ENCODE peak calls at places on chromosomes 5 and 9, in four cellular contexts. I is LoVo, A is T follicular helper cell, D is left ventricle myocardium superior. C is an unnamed sample.

GRCh38 chr5:112885001-112885400 is 23.9 kb downstream of the SRP19 start:
- DNase-seq in I (no peak), D (peak; percentile 41), A (no peak), C (no peak)

GRCh38 chr9:25904701-25905100 is 226.5 kb upstream of the TUSC1 start:
- DNase-seq in D (no peak), I (no peak), A (no peak), C (no peak)

GRCh38 chr5:172380992-172381643 is 73.2 kb downstream of the SH3PXD2B start:
- DNase-seq in I (no peak), D (peak; percentile 89), A (no peak), C (no peak)

GRCh38 chr5:169149317-169149716 is 151.6 kb downstream of the SLIT3 start:
- DNase-seq in A (no peak), D (no peak), I (no peak), C (no peak)

GRCh38 chr5:135326296-135327240 is 72.5 kb downstream of the MACROH2A1 start:
- DNase-seq in I (no peak), A (no peak), D (no peak), C (no peak)

GRCh38 chr9:130927995-130928900 is 10.8 kb downstream of the FIBCD1 start:
- DNase-seq in D (peak; percentile 78), A (no peak), I (peak; percentile 62), C (no peak)

GRCh38 chr9:36976371-36977030 is 57.6 kb downstream of the PAX5 start:
- DNase-seq in I (no peak), D (no peak), A (no peak), C (no peak)

GRCh38 chr9:34594177-34594576 is 4.7 kb upstream of the CNTFR start:
- DNase-seq in A (no peak), D (peak; percentile 68), I (no peak), C (no peak)

GRCh38 chr5:40001796-40002195 is 577.0 kb upstream of the DAB2 start:
- DNase-seq in A (no peak), D (no peak), I (no peak), C (no peak)

GRCh38 chr5:41433552-41434181 is 76.7 kb downstream of the PLCXD3 start:
- DNase-seq in I (no peak), D (no peak), A (no peak), C (no peak)

GRCh38 chr5:150567031-150567680 is 59.2 kb downstream of the NDST1 start:
- DNase-seq in A (no peak), D (no peak), I (no peak), C (no peak)

GRCh38 chr9:93392974-93393373 is 58.5 kb upstream of the FAM120A start:
- DNase-seq in I (no peak), A (no peak), D (no peak), C (no peak)

GRCh38 chr5:139046551-139046950 is 151.6 kb downstream of the SIL1 start:
- DNase-seq in I (no peak), A (no peak), D (no peak), C (no peak)

GRCh38 chr9:107807183-107807582 is 317.6 kb upstream of the KLF4 start:
- DNase-seq in A (no peak), I (no peak), D (no peak), C (no peak)

GRCh38 chr5:77424921-77425320 is 67.2 kb downstream of the WDR41 start:
- DNase-seq in I (no peak), D (no peak), A (no peak), C (no peak)

GRCh38 chr9:89483592-89484474 is 14.1 kb downstream of the SEMA4D start:
- DNase-seq in D (peak; percentile 51), I (no peak), A (peak; percentile 58), C (peak; percentile 82)

GRCh38 chr9:119365291-119366027 is 3.8 kb downstream of the BRINP1 start:
- DNase-seq in D (no peak), A (no peak), I (peak; percentile 4), C (no peak)

GRCh38 chr5:82019342-82020138 is 47.7 kb downstream of the ATG10 start:
- DNase-seq in A (no peak), D (no peak), I (no peak), C (no peak)

GRCh38 chr5:148268556-148268955 is at the start of gene SPINK13:
- DNase-seq in D (no peak), I (peak; percentile 71), A (no peak), C (no peak)

GRCh38 chr9:4489919-4490704 is at the start of gene SLC1A1:
- DNase-seq in I (peak; percentile 71), A (peak; percentile 9), D (peak; percentile 74), C (peak; percentile 29)

GRCh38 chr5:120499876-120500275 is 35.8 kb downstream of the PRR16 start:
- DNase-seq in A (no peak), I (no peak), D (no peak), C (no peak)

GRCh38 chr5:148386041-148386440 is 2.3 kb downstream of the FBXO38 start:
- DNase-seq in I (no peak), A (no peak), D (no peak), C (no peak)